ENCODE peak calls at places on chromosomes 13 and 19, in seven cellular contexts. X, N, G, R, B, U and W are unnamed samples.

GRCh38 chr19:6822311-6822670 is 49.8 kb downstream of the VAV1 start:
- DNase-seq in X (no peak), N (no peak), G (no peak), R (peak; percentile 30), B (no peak), U (no peak), W (no peak)

GRCh38 chr19:14770944-14771839 is 7.2 kb downstream of the ADGRE2 start:
- DNase-seq in X (no peak), N (no peak), G (no peak), R (peak; percentile 14), B (no peak), U (no peak), W (no peak)

GRCh38 chr13:74452176-74452575 is 318.0 kb upstream of the KLF12 start:
- DNase-seq in X (peak; percentile 1), N (no peak), G (peak; percentile 72), R (no peak), B (no peak), U (peak; percentile 45), W (no peak)

GRCh38 chr19:7386308-7386707 is 37.6 kb downstream of the ARHGEF18 start:
- DNase-seq in X (no peak), N (no peak), G (no peak), R (peak; percentile 44), B (no peak), U (no peak), W (no peak)

GRCh38 chr13:25111557-25111956 is 15.6 kb downstream of the PABPC3 start:
- DNase-seq in X (peak; percentile 7), N (no peak), G (no peak), R (no peak), B (no peak), U (peak; percentile 36), W (no peak)

GRCh38 chr13:48292650-48293049 is 10.9 kb upstream of the RB1 start:
- DNase-seq in X (no peak), N (no peak), G (no peak), R (no peak), B (no peak), U (no peak), W (no peak)

GRCh38 chr13:109145631-109146030 is 516.2 kb downstream of the MYO16 start:
- DNase-seq in X (peak; percentile 72), N (no peak), G (peak; percentile 84), R (no peak), B (peak; percentile 24), U (peak; percentile 72), W (no peak)

GRCh38 chr13:83557845-83558244 is 324.4 kb downstream of the SLITRK1 start:
- DNase-seq in X (no peak), N (no peak), G (no peak), R (no peak), B (no peak), U (no peak), W (no peak)

GRCh38 chr19:1389033-1389940 is 5.6 kb downstream of the NDUFS7 start:
- DNase-seq in X (no peak), N (no peak), G (no peak), R (no peak), B (no peak), U (no peak), W (no peak)

GRCh38 chr19:40322951-40323615 is 25.1 kb downstream of the C19orf47 start:
- DNase-seq in X (no peak), N (no peak), G (no peak), R (no peak), B (no peak), U (no peak), W (peak; percentile 41)

GRCh38 chr13:30623392-30623791 is 5.7 kb downstream of the USPL1 start:
- DNase-seq in X (no peak), N (no peak), G (peak; percentile 76), R (no peak), B (no peak), U (no peak), W (no peak)

GRCh38 chr19:604355-604754 is 14.7 kb downstream of the HCN2 start:
- DNase-seq in X (no peak), N (no peak), G (no peak), R (no peak), B (no peak), U (no peak), W (no peak)

GRCh38 chr13:79659161-79659560 is 178.2 kb downstream of the NDFIP2 start:
- DNase-seq in X (no peak), N (no peak), G (peak; percentile 90), R (no peak), B (peak; percentile 24), U (peak; percentile 53), W (no peak)

GRCh38 chr19:17718467-17718987 is 753 bp upstream of the MAP1S start:
- DNase-seq in X (no peak), N (no peak), G (no peak), R (no peak), B (no peak), U (no peak), W (no peak)

GRCh38 chr13:64332048-64332447 is 2898.1 kb downstream of the PCDH9 start:
- DNase-seq in X (peak; percentile 10), N (no peak), G (no peak), R (no peak), B (no peak), U (no peak), W (no peak)

GRCh38 chr19:43148233-43148632 is 38.1 kb downstream of the PSG5 start:
- DNase-seq in X (peak; percentile 93), N (no peak), G (peak; percentile 18), R (no peak), B (no peak), U (peak; percentile 94), W (no peak)

GRCh38 chr13:31027136-31027535 is 94.7 kb downstream of the TEX26 start:
- DNase-seq in X (no peak), N (no peak), G (no peak), R (no peak), B (no peak), U (no peak), W (no peak)

GRCh38 chr13:110627351-110627750 is 12.0 kb downstream of the NAXD start:
- DNase-seq in X (no peak), N (no peak), G (no peak), R (no peak), B (no peak), U (peak; percentile 57), W (no peak)

GRCh38 chr13:97535619-97536018 is 101.7 kb downstream of the RAP2A start:
- DNase-seq in X (peak; percentile 83), N (no peak), G (peak; percentile 55), R (no peak), B (no peak), U (peak; percentile 12), W (no peak)

GRCh38 chr13:20407759-20408158 is 117.9 kb downstream of the CRYL1 start:
- DNase-seq in X (no peak), N (no peak), G (no peak), R (no peak), B (no peak), U (no peak), W (no peak)

GRCh38 chr13:54614729-54615128 is 1586.1 kb downstream of the OLFM4 start:
- DNase-seq in X (no peak), N (no peak), G (no peak), R (no peak), B (no peak), U (no peak), W (peak; percentile 28)

GRCh38 chr19:48714759-48715261 is 4.7 kb downstream of the MAMSTR start:
- DNase-seq in X (no peak), N (peak; percentile 62), G (no peak), R (no peak), B (no peak), U (no peak), W (no peak)

GRCh38 chr19:40057166-40057565 is 1.1 kb upstream of the ZNF780B start:
- DNase-seq in X (no peak), N (no peak), G (no peak), R (no peak), B (no peak), U (no peak), W (no peak)

GRCh38 chr13:110512198-110512740 is 49.3 kb downstream of the RAB20 start:
- DNase-seq in X (no peak), N (no peak), G (no peak), R (no peak), B (no peak), U (no peak), W (peak; percentile 70)

GRCh38 chr19:37563518-37563917 is 31.1 kb downstream of the ZNF571 start:
- DNase-seq in X (no peak), N (no peak), G (no peak), R (no peak), B (no peak), U (no peak), W (no peak)

GRCh38 chr19:19214892-19215291 is 3.1 kb downstream of the NCAN start:
- DNase-seq in X (peak; percentile 39), N (peak; percentile 55), G (peak; percentile 59), R (no peak), B (peak; percentile 82), U (no peak), W (peak; percentile 74)

GRCh38 chr13:40442826-40443225 is 223.6 kb downstream of the FOXO1 start:
- DNase-seq in X (no peak), N (no peak), G (no peak), R (no peak), B (no peak), U (no peak), W (no peak)
- H3K4me1 ChIP-seq in X (no peaks in the 10 kb centered on the region), N (peaks cover 4% of the 10 kb centered on the region), G (peaks cover 25% of the 10 kb centered on the region), R (peaks cover 51% of the 10 kb centered on the region), B (peaks cover 28% of the 10 kb centered on the region), U (peaks cover 18% of the 10 kb centered on the region), W (peaks cover 34% of the 10 kb centered on the region)

DNA sequence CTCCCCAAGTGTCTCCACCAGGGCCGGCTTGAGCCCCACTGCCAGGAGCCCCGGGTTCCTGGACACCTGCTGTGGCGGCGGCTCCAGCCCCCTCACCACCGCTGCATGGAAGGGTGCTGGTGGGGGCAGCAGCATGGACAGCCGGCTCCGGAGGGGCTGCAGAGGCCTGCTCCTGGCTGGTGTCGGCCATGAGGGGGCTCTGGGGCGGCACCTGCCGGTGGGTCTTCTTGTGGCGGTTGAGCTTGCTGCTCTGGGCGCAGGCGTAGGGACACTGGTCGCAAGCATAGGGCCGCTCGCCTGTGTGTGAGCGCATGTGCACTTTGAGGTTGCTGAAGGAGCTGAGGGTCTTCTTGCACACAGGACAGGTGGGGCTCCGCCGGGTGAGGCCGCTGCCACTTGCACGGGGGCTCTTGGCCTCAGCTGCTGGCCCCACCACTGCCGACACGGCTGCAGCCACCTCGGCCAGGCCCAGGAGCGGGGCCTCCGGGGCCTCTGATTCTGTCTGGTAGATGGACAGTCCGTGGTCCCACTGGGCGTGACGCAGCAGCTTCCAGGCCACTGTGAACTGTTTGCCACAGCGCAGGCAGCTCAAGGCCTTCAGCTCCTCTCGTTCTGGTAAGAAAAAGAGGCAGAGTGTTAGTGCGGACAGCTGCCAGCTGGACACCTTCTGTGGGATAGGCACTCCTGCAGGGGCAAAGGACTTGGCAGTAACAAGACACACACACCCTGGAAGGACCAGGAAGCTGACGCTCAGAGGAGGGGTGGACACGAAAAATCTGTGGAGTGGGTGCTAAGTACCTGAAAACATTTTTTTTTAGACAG is 4.1 kb downstream of the ZNF296 start:
- DNase-seq in X (no peak), N (no peak), G (no peak), R (no peak), B (no peak), U (no peak), W (no peak)
- H3K36me3 ChIP-seq in X (peaks cover 39% of the 10 kb centered on the region), N (peaks cover 11% of the 10 kb centered on the region), G (peaks cover 20% of the 10 kb centered on the region), R (peaks cover 52% of the 10 kb centered on the region), B (peaks cover 24% of the 10 kb centered on the region), U (peaks cover 8% of the 10 kb centered on the region), W (no peaks in the 10 kb centered on the region)

GRCh38 chr19:10889880-10890279 is 18.5 kb downstream of the CARM1 start:
- DNase-seq in X (no peak), N (no peak), G (no peak), R (no peak), B (no peak), U (no peak), W (no peak)
- H3K4me1 ChIP-seq in X (peaks cover 11% of the 10 kb centered on the region), N (peaks cover 20% of the 10 kb centered on the region), G (peaks cover 35% of the 10 kb centered on the region), R (peaks cover 4% of the 10 kb centered on the region), B (peaks cover 53% of the 10 kb centered on the region), U (peaks cover 31% of the 10 kb centered on the region), W (no peaks in the 10 kb centered on the region)

GRCh38 chr19:21835429-21835809 is 563 bp downstream of the ZNF43 start:
- DNase-seq in X (no peak), N (no peak), G (no peak), R (peak; percentile 46), B (no peak), U (no peak), W (peak; percentile 33)
- H3K36me3 ChIP-seq in X (peaks cover 7% of the 10 kb centered on the region), N (no peaks in the 10 kb centered on the region), G (no peaks in the 10 kb centered on the region), R (peaks cover 6% of the 10 kb centered on the region), B (peaks cover 22% of the 10 kb centered on the region), U (no peaks in the 10 kb centered on the region), W (no peaks in the 10 kb centered on the region)